ENCODE peak calls at places on chromosomes 6 and 20, in five cellular contexts. One of them, this sample, is unnamed.
A peak's percentile ranks its signal among the peaks of the same experiment; 100 is the strongest.

GRCh38 chr6:22236626-22237414 is 60.0 kb downstream of the PRL start:
- DNase-seq in nephron progenitor cell: no peak
- DNase-seq in AG10803: peak; percentile 92
- DNase-seq in HCT116: no peak
- DNase-seq in astrocyte of the spinal cord: peak; percentile 90
- DNase-seq in this sample: no peak

GRCh38 chr20:59152559-59153354 is 10.9 kb upstream of the ZNF831 start:
- DNase-seq in nephron progenitor cell: no peak
- DNase-seq in AG10803: no peak
- DNase-seq in HCT116: no peak
- DNase-seq in astrocyte of the spinal cord: no peak
- DNase-seq in this sample: no peak

GRCh38 chr6:130575971-130576370 is 210.2 kb downstream of the TMEM200A start:
- DNase-seq in nephron progenitor cell: no peak
- DNase-seq in AG10803: no peak
- DNase-seq in HCT116: no peak
- DNase-seq in astrocyte of the spinal cord: no peak
- DNase-seq in this sample: no peak

GRCh38 chr20:1381753-1382591 is 10.9 kb downstream of the FKBP1A start:
- DNase-seq in nephron progenitor cell: no peak
- DNase-seq in AG10803: peak; percentile 56
- DNase-seq in HCT116: no peak
- DNase-seq in astrocyte of the spinal cord: no peak
- DNase-seq in this sample: no peak

GRCh38 chr6:133198725-133199124 is 42.4 kb upstream of the EYA4 start:
- DNase-seq in nephron progenitor cell: no peak
- DNase-seq in AG10803: no peak
- DNase-seq in HCT116: peak; percentile 8
- DNase-seq in astrocyte of the spinal cord: no peak
- DNase-seq in this sample: no peak

GRCh38 chr20:32566379-32567374 is 18.5 kb downstream of the NOL4L start:
- DNase-seq in nephron progenitor cell: no peak
- DNase-seq in AG10803: no peak
- DNase-seq in HCT116: no peak
- DNase-seq in astrocyte of the spinal cord: no peak
- DNase-seq in this sample: no peak

GRCh38 chr20:56429496-56429895 is 17.4 kb downstream of the CASS4 start:
- DNase-seq in nephron progenitor cell: no peak
- DNase-seq in AG10803: peak; percentile 74
- DNase-seq in HCT116: no peak
- DNase-seq in astrocyte of the spinal cord: peak; percentile 67
- DNase-seq in this sample: no peak

GRCh38 chr6:10521104-10521808 is at the start of gene GCNT2:
- DNase-seq in nephron progenitor cell: peak; percentile 63
- DNase-seq in AG10803: no peak
- DNase-seq in HCT116: no peak
- DNase-seq in astrocyte of the spinal cord: peak; percentile 46
- DNase-seq in this sample: no peak

GRCh38 chr6:110298916-110299315 is 59.2 kb downstream of the METTL24 start:
- DNase-seq in nephron progenitor cell: no peak
- DNase-seq in AG10803: no peak
- DNase-seq in HCT116: no peak
- DNase-seq in astrocyte of the spinal cord: no peak
- DNase-seq in this sample: no peak

GRCh38 chr6:30260036-30260504 is 46.9 kb upstream of the TRIM26 start:
- DNase-seq in nephron progenitor cell: no peak
- DNase-seq in AG10803: no peak
- DNase-seq in HCT116: no peak
- DNase-seq in astrocyte of the spinal cord: no peak
- DNase-seq in this sample: no peak

GRCh38 chr20:62896526-62896925 is 29.8 kb downstream of the DIDO1 start:
- DNase-seq in nephron progenitor cell: no peak
- DNase-seq in AG10803: no peak
- DNase-seq in HCT116: no peak
- DNase-seq in astrocyte of the spinal cord: no peak
- DNase-seq in this sample: no peak

GRCh38 chr20:4064118-4064962 is 49.0 kb upstream of the RNF24 start:
- DNase-seq in nephron progenitor cell: peak; percentile 29
- DNase-seq in AG10803: peak; percentile 95
- DNase-seq in HCT116: peak; percentile 10
- DNase-seq in astrocyte of the spinal cord: peak; percentile 95
- DNase-seq in this sample: no peak
- TF ChIP-seq CTCF in nephron progenitor cell: no peak
- TF ChIP-seq CTCF in AG10803: no peak
- TF ChIP-seq CTCF in HCT116: no peak
- TF ChIP-seq CTCF in astrocyte of the spinal cord: no peak
- TF ChIP-seq CTCF in this sample: no peak

GRCh38 chr20:54197621-54198604 is 10.0 kb upstream of the PFDN4 start:
- DNase-seq in nephron progenitor cell: no peak
- DNase-seq in AG10803: peak; percentile 88
- DNase-seq in HCT116: no peak
- DNase-seq in astrocyte of the spinal cord: peak; percentile 56
- DNase-seq in this sample: no peak
- TF ChIP-seq CTCF in nephron progenitor cell: no peak
- TF ChIP-seq CTCF in AG10803: peak; percentile 65
- TF ChIP-seq CTCF in HCT116: peak; percentile 93
- TF ChIP-seq CTCF in astrocyte of the spinal cord: peak; percentile 42
- TF ChIP-seq CTCF in this sample: peak; percentile 18

GRCh38 chr6:47977314-47977713 is 133.7 kb downstream of the PTCHD4 start:
- DNase-seq in nephron progenitor cell: no peak
- DNase-seq in AG10803: no peak
- DNase-seq in HCT116: no peak
- DNase-seq in astrocyte of the spinal cord: no peak
- DNase-seq in this sample: no peak
- TF ChIP-seq CTCF in nephron progenitor cell: no peak
- TF ChIP-seq CTCF in AG10803: no peak
- TF ChIP-seq CTCF in HCT116: no peak
- TF ChIP-seq CTCF in astrocyte of the spinal cord: no peak
- TF ChIP-seq CTCF in this sample: no peak

DNA sequence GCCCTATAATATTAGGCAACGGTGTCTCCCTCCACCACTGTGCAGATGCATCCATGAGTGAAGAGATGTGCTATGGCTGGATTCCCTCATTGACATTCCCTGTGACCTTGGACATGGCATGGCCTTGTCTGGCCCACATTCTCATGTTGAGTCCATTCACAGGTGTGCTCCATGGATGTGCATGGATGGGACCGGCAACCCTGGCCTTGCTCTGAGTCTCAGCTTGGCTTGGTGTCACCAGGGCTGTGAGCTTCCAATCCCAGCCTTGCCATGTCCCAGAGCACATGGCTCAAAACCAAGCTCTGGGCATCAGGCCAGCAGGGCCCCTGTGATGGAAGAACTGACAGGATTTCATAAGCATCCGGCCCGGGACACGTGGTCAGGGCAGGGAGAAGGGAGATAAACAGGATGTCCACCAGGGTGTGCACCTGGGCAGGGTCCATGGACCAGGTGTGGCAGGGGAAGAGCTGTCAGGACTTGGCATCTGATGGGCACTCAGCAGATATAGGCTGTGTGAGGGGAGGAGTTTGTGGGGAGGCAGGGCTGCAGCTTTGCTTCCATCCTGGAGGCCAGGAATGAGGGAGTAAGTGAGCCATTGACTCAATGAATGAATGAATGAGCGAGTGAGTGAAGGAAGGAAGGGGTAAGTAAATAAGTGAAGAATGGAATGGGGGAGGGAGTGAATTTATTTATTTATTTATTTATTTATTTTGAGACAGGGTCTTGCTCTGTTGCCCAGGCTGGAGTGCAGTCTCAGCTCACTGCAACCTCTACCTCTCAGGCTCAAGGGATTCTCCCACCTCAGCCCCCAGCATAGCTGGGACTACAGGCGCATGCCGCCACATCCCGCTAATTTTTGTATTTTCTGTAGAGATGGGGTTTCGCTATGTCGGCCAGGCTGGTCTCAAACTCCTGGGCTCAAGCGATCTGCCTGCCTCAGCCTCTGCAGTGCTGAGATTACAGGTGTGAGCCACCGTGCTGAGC is 15.7 kb downstream of the NRSN2 start:
- DNase-seq in nephron progenitor cell: no peak
- DNase-seq in AG10803: peak; percentile 86
- DNase-seq in HCT116: peak; percentile 95
- DNase-seq in astrocyte of the spinal cord: peak; percentile 76
- DNase-seq in this sample: no peak
- TF ChIP-seq CTCF in nephron progenitor cell: no peak
- TF ChIP-seq CTCF in AG10803: peak; percentile 45
- TF ChIP-seq CTCF in HCT116: no peak
- TF ChIP-seq CTCF in astrocyte of the spinal cord: peak; percentile 20
- TF ChIP-seq CTCF in this sample: no peak

DNA sequence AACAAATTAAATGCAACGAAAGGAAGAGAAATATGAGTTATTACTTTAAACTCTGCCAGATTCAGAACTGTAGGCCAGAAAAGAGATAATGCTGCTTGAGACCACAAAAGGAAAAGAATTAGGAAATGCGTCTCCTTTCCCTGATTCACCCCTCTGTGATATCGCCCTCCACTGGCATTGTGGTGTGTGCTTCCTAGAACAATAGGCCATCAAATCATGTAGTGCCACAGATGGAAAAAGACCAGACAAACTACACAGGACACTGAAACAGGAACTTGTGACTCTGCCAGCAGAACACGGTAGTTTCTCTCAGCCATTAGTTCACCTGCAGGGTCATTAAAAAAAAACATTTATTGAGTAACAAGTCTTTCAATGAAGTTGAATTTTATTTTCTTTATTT is 14.8 kb upstream of the LAMA4 start:
- DNase-seq in nephron progenitor cell: no peak
- DNase-seq in AG10803: peak; percentile 64
- DNase-seq in HCT116: no peak
- DNase-seq in astrocyte of the spinal cord: no peak
- DNase-seq in this sample: no peak
- TF ChIP-seq CTCF in nephron progenitor cell: no peak
- TF ChIP-seq CTCF in AG10803: peak; percentile 67
- TF ChIP-seq CTCF in HCT116: peak; percentile 29
- TF ChIP-seq CTCF in astrocyte of the spinal cord: peak; percentile 39
- TF ChIP-seq CTCF in this sample: no peak

DNA sequence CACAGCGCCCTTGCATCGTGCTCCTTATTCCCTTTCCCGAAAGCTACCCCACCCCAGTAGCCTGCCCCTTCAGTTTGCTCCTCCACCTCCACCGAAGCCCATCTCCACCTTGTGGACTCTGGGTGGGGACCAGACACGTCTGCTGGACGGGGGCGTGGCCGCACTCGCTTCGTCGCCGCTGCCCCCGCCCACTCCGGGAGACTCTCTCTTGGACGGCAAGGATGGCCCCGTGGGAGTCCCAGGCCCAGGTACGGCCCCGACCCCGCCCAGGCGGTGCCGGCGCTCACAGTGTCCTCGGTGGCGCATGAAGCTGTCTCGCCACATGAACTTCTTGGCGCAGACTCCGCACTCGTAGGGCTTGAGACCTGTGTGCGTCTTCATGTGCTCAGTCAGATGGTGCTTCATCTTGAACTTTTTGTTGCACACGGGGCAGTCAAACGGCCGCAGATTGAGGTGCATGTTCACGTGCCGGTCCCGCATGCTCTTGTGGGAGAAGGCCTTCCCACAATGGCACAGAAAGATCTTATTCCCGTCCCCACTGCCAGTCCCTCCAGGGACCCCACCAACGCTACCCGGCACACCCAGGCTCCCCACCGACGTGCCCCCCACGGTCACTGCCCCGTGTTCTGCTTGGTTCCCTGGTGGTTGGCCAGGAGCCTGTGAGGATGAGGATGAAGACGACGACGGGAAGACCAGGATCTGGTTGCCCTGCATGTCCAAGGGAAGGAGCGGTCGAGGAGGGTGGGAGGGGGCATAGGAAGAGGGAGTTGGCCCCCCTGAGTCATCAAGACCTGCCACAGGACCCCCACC is 1.3 kb upstream of the TAPBP start:
- DNase-seq in nephron progenitor cell: no peak
- DNase-seq in AG10803: no peak
- DNase-seq in HCT116: no peak
- DNase-seq in astrocyte of the spinal cord: peak; percentile 3
- DNase-seq in this sample: no peak
- TF ChIP-seq CTCF in nephron progenitor cell: no peak
- TF ChIP-seq CTCF in AG10803: no peak
- TF ChIP-seq CTCF in HCT116: no peak
- TF ChIP-seq CTCF in astrocyte of the spinal cord: no peak
- TF ChIP-seq CTCF in this sample: no peak

DNA sequence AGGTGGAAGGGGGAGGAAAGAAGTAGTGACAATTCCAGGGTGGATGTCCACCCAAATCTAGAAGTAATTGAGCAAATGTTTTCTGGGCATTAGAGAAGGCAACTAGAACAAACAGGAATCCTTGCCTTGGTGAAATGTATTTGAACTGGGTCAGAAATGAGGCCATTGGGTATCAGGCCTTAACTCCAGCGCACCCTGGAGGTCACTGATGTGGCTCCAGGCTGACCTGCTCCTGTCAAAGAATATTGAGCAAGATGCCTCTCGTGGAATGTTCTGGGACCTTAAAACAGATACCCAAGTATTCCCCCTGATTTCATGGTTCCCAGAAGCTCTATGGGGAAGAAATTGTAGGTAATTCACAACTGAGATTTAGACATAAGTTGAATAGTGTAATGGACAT is 6.9 kb downstream of the HLA-DPB1 start:
- DNase-seq in nephron progenitor cell: peak; percentile 23
- DNase-seq in AG10803: peak; percentile 10
- DNase-seq in HCT116: peak; percentile 24
- DNase-seq in astrocyte of the spinal cord: peak; percentile 36
- DNase-seq in this sample: no peak
- TF ChIP-seq CTCF in nephron progenitor cell: peak; percentile 61
- TF ChIP-seq CTCF in AG10803: peak; percentile 29
- TF ChIP-seq CTCF in HCT116: peak; percentile 38
- TF ChIP-seq CTCF in astrocyte of the spinal cord: peak; percentile 76
- TF ChIP-seq CTCF in this sample: peak; percentile 63

This sample was measured in neural crest cell.